ENCODE peak calls at places on chromosomes 1 and 21, in nine cellular contexts. V is thoracic aorta, Z is ELR, T is progenitor cell of endocrine pancreas, G is glutamatergic neuron, N is globus pallidus, C is mucosa of descending colon, S is anterior cingulate cortex, O is IMR-90. B is an unnamed sample.

GRCh38 chr1:81155131-81155530 is 645.6 kb upstream of the ADGRL2 start:
- DNase-seq in C (no peak), T (no peak), O (peak; percentile 85), Z (peak; percentile 64), S (no peak), N (no peak), V (no peak), G (no peak), B (no peak)

GRCh38 chr1:14957375-14957774 is 196.2 kb upstream of the TMEM51 start:
- DNase-seq in O (no peak), C (no peak), Z (no peak), S (no peak), N (no peak), G (no peak), T (no peak), V (no peak), B (no peak)

GRCh38 chr21:38258803-38259485 is 2.2 kb downstream of the KCNJ15 start:
- DNase-seq in Z (peak; percentile 36), S (no peak), O (peak; percentile 98), T (no peak), V (no peak), G (no peak), N (no peak), C (no peak), B (no peak)

GRCh38 chr1:154442006-154442740 is 37.0 kb downstream of the IL6R start:
- DNase-seq in V (no peak), T (no peak), O (peak; percentile 64), Z (peak; percentile 61), G (no peak), C (no peak), S (no peak), N (no peak), B (no peak)

GRCh38 chr1:241744591-241744990 is 92.5 kb downstream of the WDR64 start:
- DNase-seq in T (no peak), N (no peak), C (no peak), V (no peak), O (no peak), G (no peak), S (no peak), Z (no peak), B (no peak)

GRCh38 chr1:17970757-17971156 is 136.8 kb upstream of the IGSF21 start:
- DNase-seq in G (no peak), Z (no peak), O (no peak), C (no peak), N (no peak), S (no peak), T (no peak), V (no peak), B (no peak)

GRCh38 chr1:201016943-201017827 is 6.3 kb downstream of the KIF21B start:
- DNase-seq in S (no peak), C (no peak), N (no peak), Z (no peak), V (no peak), O (no peak), G (peak; percentile 61), T (no peak), B (no peak)

GRCh38 chr1:54227836-54228435 is 28.0 kb downstream of the MRPL37 start:
- DNase-seq in C (peak; percentile 10), V (no peak), S (no peak), O (no peak), N (no peak), T (no peak), G (no peak), Z (no peak), B (no peak)

GRCh38 chr1:165288301-165289120 is 68.0 kb downstream of the LMX1A start:
- DNase-seq in O (no peak), S (no peak), Z (no peak), G (peak; percentile 73), C (peak; percentile 36), T (no peak), N (no peak), V (no peak), B (no peak)